ENCODE peak calls at places on chromosome 16, in ten cellular contexts. V, E, K, L, W, M, O, F, A and S are unnamed samples.

GRCh38 chr16:80899804-80900592 is 95.6 kb upstream of the CDYL2 start:
- DNase-seq in K (no peak), F (peak; percentile 79), W (peak; percentile 94), E (peak; percentile 97), A (peak; percentile 99), L (no peak), O (no peak), M (no peak), V (peak; percentile 97), S (peak; percentile 32)

GRCh38 chr16:30947533-30948086 is 1.3 kb upstream of the ORAI3 start:
- DNase-seq in A (no peak), F (no peak), L (no peak), E (no peak), K (no peak), M (no peak), O (no peak), W (no peak), V (no peak), S (no peak)

GRCh38 chr16:10923650-10924214 is 18.5 kb downstream of the DEXI start:
- DNase-seq in O (no peak), L (no peak), E (no peak), M (no peak), W (no peak), F (no peak), V (no peak), A (no peak), K (no peak), S (no peak)

GRCh38 chr16:53341787-53342186 is 92.5 kb upstream of the RBL2 start:
- DNase-seq in M (no peak), L (no peak), W (no peak), O (no peak), F (no peak), V (no peak), A (no peak), K (no peak), E (no peak), S (no peak)

GRCh38 chr16:56679813-56680212 is 2.5 kb upstream of the MT1X start:
- DNase-seq in E (no peak), O (no peak), F (no peak), M (no peak), K (no peak), A (no peak), W (no peak), V (no peak), L (no peak), S (no peak)

GRCh38 chr16:88957887-88958577 is 19.0 kb downstream of the CBFA2T3 start:
- DNase-seq in O (no peak), K (no peak), F (no peak), E (no peak), W (no peak), A (no peak), V (no peak), L (no peak), M (no peak), S (no peak)

GRCh38 chr16:58128721-58129096 is 472 bp downstream of the CFAP20 start:
- DNase-seq in W (no peak), A (no peak), V (no peak), M (no peak), E (no peak), O (no peak), F (no peak), L (peak; percentile 21), K (no peak), S (no peak)

GRCh38 chr16:30382398-30383015 is at the start of gene SEPTIN1:
- DNase-seq in K (peak; percentile 66), L (no peak), A (no peak), E (no peak), F (no peak), V (no peak), W (no peak), O (no peak), M (no peak), S (no peak)

GRCh38 chr16:86880316-86881117 is 302.2 kb downstream of the FOXL1 start:
- DNase-seq in E (no peak), V (no peak), L (no peak), F (peak; percentile 39), W (no peak), M (no peak), O (no peak), K (no peak), A (no peak), S (no peak)

GRCh38 chr16:57185446-57185944 is 344 bp downstream of the PSME3IP1 start:
- DNase-seq in M (no peak), W (peak; percentile 76), F (peak; percentile 72), K (peak; percentile 28), L (peak; percentile 78), O (no peak), E (peak; percentile 70), V (peak; percentile 37), A (peak; percentile 69), S (no peak)

GRCh38 chr16:87924041-87924851 is 12.1 kb downstream of the CA5A start:
- DNase-seq in A (no peak), V (no peak), F (no peak), M (no peak), W (no peak), E (no peak), K (no peak), L (peak; percentile 94), O (no peak), S (no peak)

GRCh38 chr16:89015271-89015859 is 38.4 kb upstream of the CBFA2T3 start:
- DNase-seq in O (no peak), A (no peak), W (no peak), K (no peak), F (no peak), V (no peak), M (no peak), L (no peak), E (no peak), S (no peak)

GRCh38 chr16:12580809-12581208 is 222.9 kb downstream of the CPPED1 start:
- DNase-seq in M (no peak), V (no peak), E (no peak), L (no peak), K (no peak), O (no peak), F (no peak), A (no peak), W (no peak), S (no peak)

GRCh38 chr16:27481282-27481934 is 68.3 kb downstream of the GTF3C1 start:
- DNase-seq in M (no peak), K (no peak), A (no peak), O (no peak), F (no peak), V (no peak), W (no peak), E (no peak), L (no peak), S (no peak)

GRCh38 chr16:12480916-12481315 is 322.8 kb downstream of the CPPED1 start:
- DNase-seq in K (no peak), O (no peak), L (no peak), F (no peak), V (no peak), E (no peak), A (no peak), M (no peak), W (no peak), S (no peak)

GRCh38 chr16:86404678-86405077 is 105.6 kb upstream of the FOXF1 start:
- DNase-seq in O (no peak), M (no peak), A (no peak), W (no peak), E (no peak), K (no peak), F (no peak), V (no peak), L (no peak), S (no peak)

GRCh38 chr16:26993511-26993910 is 73.2 kb upstream of the C16orf82 start:
- DNase-seq in M (no peak), K (no peak), W (no peak), L (no peak), O (no peak), V (no peak), F (no peak), A (no peak), E (no peak), S (no peak)

GRCh38 chr16:85615014-85615851 is 2.1 kb downstream of the GSE1 start:
- DNase-seq in E (no peak), K (no peak), M (no peak), F (no peak), V (peak; percentile 94), W (peak; percentile 41), L (no peak), O (no peak), A (no peak), S (no peak)

GRCh38 chr16:85279874-85280545 is 167.7 kb upstream of the CIBAR2 start:
- DNase-seq in K (no peak), E (peak; percentile 31), O (no peak), M (no peak), W (no peak), L (no peak), V (no peak), F (no peak), A (peak; percentile 52), S (no peak)

GRCh38 chr16:71658771-71659170 is 32.8 kb downstream of the MARVELD3 start:
- DNase-seq in L (peak; percentile 82), K (no peak), A (no peak), E (no peak), V (no peak), M (no peak), F (no peak), W (no peak), O (no peak), S (no peak)

GRCh38 chr16:52068447-52069074 is 478.4 kb downstream of the TOX3 start:
- DNase-seq in E (peak; percentile 25), F (peak; percentile 21), O (no peak), V (peak; percentile 59), K (no peak), A (peak; percentile 13), L (peak; percentile 36), W (peak; percentile 70), M (no peak), S (no peak)

GRCh38 chr16:29745853-29746345 is at the start of gene C16orf54:
- DNase-seq in E (no peak), O (no peak), L (no peak), K (peak; percentile 78), F (no peak), M (no peak), W (peak; percentile 6), A (no peak), V (no peak), S (no peak)

GRCh38 chr16:58582971-58583765 is 46.5 kb downstream of the CNOT1 start:
- DNase-seq in E (peak; percentile 27), K (no peak), F (peak; percentile 54), M (no peak), W (peak; percentile 5), L (no peak), V (no peak), O (no peak), A (peak; percentile 21), S (no peak)

GRCh38 chr16:12646490-12647274 is 157.0 kb downstream of the CPPED1 start:
- DNase-seq in V (no peak), W (no peak), E (no peak), M (no peak), F (peak; percentile 37), K (peak; percentile 12), A (peak; percentile 6), O (no peak), L (no peak), S (peak; percentile 37)

GRCh38 chr16:89295071-89295900 is 77.8 kb downstream of the ZNF778 start:
- DNase-seq in A (no peak), K (no peak), W (no peak), F (no peak), O (no peak), E (no peak), L (no peak), M (no peak), V (no peak), S (no peak)

GRCh38 chr16:84360170-84360569 is 8.2 kb upstream of the ATP2C2 start:
- DNase-seq in L (peak; percentile 19), W (peak; percentile 7), A (no peak), K (peak; percentile 4), E (no peak), M (no peak), O (no peak), V (no peak), F (no peak), S (no peak)

GRCh38 chr16:17299790-17300189 is 171.0 kb downstream of the XYLT1 start:
- DNase-seq in E (no peak), W (no peak), K (no peak), O (no peak), A (no peak), V (no peak), L (no peak), F (no peak), M (no peak), S (no peak)

GRCh38 chr16:83956336-83957289 is 3.6 kb downstream of the OSGIN1 start:
- DNase-seq in E (peak; percentile 81), W (peak; percentile 90), L (peak; percentile 83), V (peak; percentile 92), A (peak; percentile 83), K (peak; percentile 67), O (no peak), M (peak; percentile 48), F (peak; percentile 71), S (peak; percentile 30)